ENCODE peak calls at places on chromosomes 3 and 15, in seven cellular contexts. Y, U, I, X, G, L and F are unnamed samples.

GRCh38 chr3:142858043-142858442 is 30.8 kb downstream of the PCOLCE2 start:
- DNase-seq in L (no peak), I (no peak), Y (no peak), U (no peak), G (no peak), X (no peak), F (no peak)

GRCh38 chr15:31309893-31310606 is 16.6 kb upstream of the KLF13 start:
- DNase-seq in I (no peak), X (no peak), U (no peak), L (no peak), Y (no peak), G (no peak), F (no peak)

GRCh38 chr15:44705981-44706380 is 5.1 kb downstream of the PATL2 start:
- DNase-seq in X (no peak), U (no peak), I (no peak), Y (no peak), L (no peak), G (no peak), F (no peak)

GRCh38 chr15:50543556-50543955 is 2.9 kb downstream of the USP50 start:
- DNase-seq in X (no peak), L (no peak), G (no peak), Y (no peak), I (no peak), U (no peak), F (no peak)

GRCh38 chr3:124489506-124489905 is 240.7 kb upstream of the UMPS start:
- DNase-seq in G (no peak), L (no peak), X (no peak), U (no peak), Y (no peak), I (no peak), F (no peak)

GRCh38 chr15:59751552-59752413 is 62.7 kb upstream of the BNIP2 start:
- DNase-seq in U (no peak), L (no peak), Y (peak; percentile 35), X (peak; percentile 3), I (peak; percentile 18), G (no peak), F (no peak)

GRCh38 chr3:36944641-36945270 is at the start of gene TRANK1:
- DNase-seq in G (peak; percentile 51), U (peak; percentile 84), L (peak; percentile 87), Y (no peak), I (no peak), X (peak; percentile 79), F (no peak)

GRCh38 chr3:148184798-148185197 is 512.9 kb upstream of the AGTR1 start:
- DNase-seq in U (no peak), X (no peak), I (no peak), L (no peak), Y (no peak), G (no peak), F (no peak)

GRCh38 chr15:76236350-76236749 is 74.9 kb downstream of the ETFA start:
- DNase-seq in I (no peak), Y (no peak), U (no peak), L (no peak), G (no peak), X (no peak), F (no peak)

GRCh38 chr3:66047321-66048050 is 8.8 kb upstream of the MAGI1 start:
- DNase-seq in U (no peak), L (no peak), G (no peak), Y (no peak), I (no peak), X (no peak), F (no peak)

GRCh38 chr15:79496838-79497237 is 64.7 kb downstream of the MINAR1 start:
- DNase-seq in L (no peak), I (no peak), X (no peak), G (no peak), U (no peak), Y (no peak), F (no peak)